ENCODE peak calls at places on chromosome 22, in seven cellular contexts. K, M, S, Y, D, J and F are unnamed samples.

GRCh38 chr22:25628494-25628893 is 64.0 kb downstream of the GRK3 start:
- DNase-seq in J (no peak), M (no peak), D (no peak), S (no peak), K (no peak), Y (no peak), F (no peak)

GRCh38 chr22:38724926-38725571 is 19.3 kb downstream of the GTPBP1 start:
- DNase-seq in J (no peak), D (peak; percentile 50), M (no peak), K (no peak), S (peak; percentile 74), Y (no peak), F (no peak)

GRCh38 chr22:45891471-45891995 is 85.4 kb downstream of the WNT7B start:
- DNase-seq in Y (no peak), S (peak; percentile 45), D (no peak), K (peak; percentile 57), M (peak; percentile 69), J (no peak), F (no peak)

GRCh38 chr22:39525658-39525975 is 5.3 kb downstream of the ATF4 start:
- DNase-seq in S (no peak), D (no peak), Y (no peak), J (no peak), K (no peak), M (peak; percentile 44), F (no peak)

GRCh38 chr22:44108076-44108475 is 72.6 kb upstream of the PARVG start:
- DNase-seq in S (no peak), D (no peak), K (peak; percentile 11), Y (no peak), J (no peak), M (peak; percentile 33), F (no peak)

GRCh38 chr22:33788927-33789326 is 131.3 kb downstream of the LARGE1 start:
- DNase-seq in K (no peak), J (no peak), Y (no peak), D (no peak), M (no peak), S (no peak), F (no peak)

GRCh38 chr22:26887456-26887855 is 230.1 kb downstream of the MIAT start:
- DNase-seq in K (no peak), D (no peak), J (no peak), S (no peak), M (no peak), Y (no peak), F (peak; percentile 68)

GRCh38 chr22:37345863-37346514 is 63.7 kb downstream of the CYTH4 start:
- DNase-seq in D (peak; percentile 0), Y (no peak), J (no peak), M (no peak), K (no peak), S (no peak), F (peak; percentile 55)

GRCh38 chr22:44146088-44146861 is 34.5 kb upstream of the PARVG start:
- DNase-seq in S (peak; percentile 84), D (no peak), Y (no peak), J (no peak), M (peak; percentile 67), K (no peak), F (no peak)

GRCh38 chr22:39917091-39917703 is 16.3 kb downstream of the GRAP2 start:
- DNase-seq in J (no peak), M (no peak), D (no peak), S (no peak), K (no peak), Y (no peak), F (no peak)

GRCh38 chr22:45310331-45311032 is 748 bp downstream of the FAM118A start:
- DNase-seq in J (no peak), Y (no peak), D (no peak), M (peak; percentile 81), S (peak; percentile 64), K (no peak), F (no peak)

GRCh38 chr22:17199131-17199731 is 20.0 kb downstream of the ADA2 start:
- DNase-seq in M (no peak), S (peak; percentile 90), D (no peak), Y (no peak), K (no peak), J (no peak), F (no peak)

GRCh38 chr22:32175751-32176644 is 16.9 kb upstream of the C22orf42 start:
- DNase-seq in S (peak; percentile 85), Y (no peak), D (no peak), M (no peak), K (no peak), J (no peak), F (no peak)

GRCh38 chr22:43811777-43812148 is 342 bp downstream of the EFCAB6 start:
- DNase-seq in J (no peak), K (no peak), Y (no peak), D (peak; percentile 8), S (no peak), M (no peak), F (no peak)

GRCh38 chr22:22999473-22999872 is 70.8 kb upstream of the GNAZ start:
- DNase-seq in S (no peak), J (no peak), K (no peak), M (no peak), D (peak; percentile 6), Y (no peak), F (no peak)

GRCh38 chr22:38036392-38037062 is 20.7 kb upstream of the PICK1 start:
- DNase-seq in D (no peak), J (no peak), K (no peak), M (no peak), S (no peak), Y (no peak), F (no peak)

GRCh38 chr22:46104170-46104880 is 46.0 kb upstream of the PPARA start:
- DNase-seq in D (no peak), M (no peak), S (no peak), K (no peak), Y (no peak), J (no peak), F (no peak)

GRCh38 chr22:27677895-27678458 is 123.6 kb downstream of the MN1 start:
- DNase-seq in M (peak; percentile 68), S (no peak), K (no peak), J (no peak), D (no peak), Y (no peak), F (no peak)

GRCh38 chr22:36010913-36011312 is 17.7 kb downstream of the RBFOX2 start:
- DNase-seq in K (no peak), S (no peak), J (no peak), M (no peak), Y (no peak), D (peak; percentile 27), F (peak; percentile 57)

DNA sequence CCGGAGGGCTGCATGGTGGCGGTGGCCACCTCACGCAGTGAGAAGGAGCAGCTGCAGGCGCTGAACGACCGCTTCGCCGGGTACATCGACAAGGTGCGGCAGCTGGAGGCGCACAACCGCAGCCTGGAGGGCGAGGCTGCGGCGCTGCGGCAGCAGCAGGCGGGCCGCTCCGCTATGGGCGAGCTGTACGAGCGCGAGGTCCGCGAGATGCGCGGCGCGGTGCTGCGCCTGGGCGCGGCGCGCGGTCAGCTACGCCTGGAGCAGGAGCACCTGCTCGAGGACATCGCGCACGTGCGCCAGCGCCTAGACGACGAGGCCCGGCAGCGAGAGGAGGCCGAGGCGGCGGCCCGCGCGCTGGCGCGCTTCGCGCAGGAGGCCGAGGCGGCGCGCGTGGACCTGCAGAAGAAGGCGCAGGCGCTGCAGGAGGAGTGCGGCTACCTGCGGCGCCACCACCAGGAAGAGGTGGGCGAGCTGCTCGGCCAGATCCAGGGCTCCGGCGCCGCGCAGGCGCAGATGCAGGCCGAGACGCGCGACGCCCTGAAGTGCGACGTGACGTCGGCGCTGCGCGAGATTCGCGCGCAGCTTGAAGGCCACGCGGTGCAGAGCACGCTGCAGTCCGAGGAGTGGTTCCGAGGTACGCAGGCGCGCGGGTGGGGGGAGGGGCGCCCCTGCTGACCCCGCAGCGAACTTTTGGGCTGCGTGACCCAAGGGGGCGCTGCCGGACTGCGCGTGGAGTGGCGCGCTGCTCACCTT is 670 bp downstream of the NEFH start:
- DNase-seq in K (peak; percentile 74), M (peak; percentile 56), Y (peak; percentile 26), D (no peak), J (no peak), S (peak; percentile 81), F (no peak)
- H3K4me3 ChIP-seq in K (peak overlapping the region; percentile 23), M (no peak overlapping the region), Y (no peak overlapping the region), D (no peak overlapping the region), J (no peak overlapping the region), S (peak overlapping the region; percentile 81), F (no peak overlapping the region)

GRCh38 chr22:48629631-48630443 is 1197.8 kb downstream of the BRD1 start:
- DNase-seq in S (no peak), J (no peak), D (no peak), K (no peak), Y (no peak), M (no peak), F (no peak)

GRCh38 chr22:48627203-48627602 is 1200.5 kb downstream of the BRD1 start:
- DNase-seq in K (no peak), D (no peak), S (no peak), Y (no peak), J (no peak), M (no peak), F (peak; percentile 77)

GRCh38 chr22:48628891-48629559 is 1198.6 kb downstream of the BRD1 start:
- DNase-seq in S (peak; percentile 86), Y (no peak), K (no peak), D (no peak), M (no peak), J (no peak), F (no peak)

GRCh38 chr22:48630444-48630777 is 1197.3 kb downstream of the BRD1 start:
- DNase-seq in Y (no peak), K (no peak), D (no peak), M (no peak), S (no peak), J (no peak), F (no peak)

DNA sequence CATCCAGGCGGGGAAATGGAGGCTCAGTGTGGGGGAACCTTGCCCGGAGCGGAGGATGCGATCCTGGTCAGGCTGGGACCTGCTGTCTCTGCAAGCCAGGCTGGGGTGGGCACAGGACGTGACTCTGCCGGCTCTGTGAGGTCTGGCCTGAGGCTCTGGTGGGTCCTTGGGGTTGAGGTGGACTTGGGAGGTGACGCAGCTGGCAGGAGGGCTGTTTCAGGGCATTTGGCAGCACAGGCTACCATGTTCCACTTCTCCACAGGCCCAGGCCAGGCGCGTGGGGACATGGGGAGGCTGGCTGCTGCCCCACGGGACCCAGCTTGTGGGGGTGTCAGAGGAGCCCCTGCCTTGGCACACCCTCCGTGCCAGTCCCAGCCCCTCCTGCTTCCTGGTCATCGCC is 1199.7 kb downstream of the BRD1 start:
- DNase-seq in S (no peak), Y (no peak), M (no peak), K (no peak), J (no peak), D (no peak), F (no peak)
- H3K27me3 ChIP-seq in S (no peaks in the 10 kb centered on the region), Y (no peaks in the 10 kb centered on the region), M (no peaks in the 10 kb centered on the region), K (peaks cover 6% of the 10 kb centered on the region), J (no peaks in the 10 kb centered on the region), D (no peaks in the 10 kb centered on the region), F (no peaks in the 10 kb centered on the region)

DNA sequence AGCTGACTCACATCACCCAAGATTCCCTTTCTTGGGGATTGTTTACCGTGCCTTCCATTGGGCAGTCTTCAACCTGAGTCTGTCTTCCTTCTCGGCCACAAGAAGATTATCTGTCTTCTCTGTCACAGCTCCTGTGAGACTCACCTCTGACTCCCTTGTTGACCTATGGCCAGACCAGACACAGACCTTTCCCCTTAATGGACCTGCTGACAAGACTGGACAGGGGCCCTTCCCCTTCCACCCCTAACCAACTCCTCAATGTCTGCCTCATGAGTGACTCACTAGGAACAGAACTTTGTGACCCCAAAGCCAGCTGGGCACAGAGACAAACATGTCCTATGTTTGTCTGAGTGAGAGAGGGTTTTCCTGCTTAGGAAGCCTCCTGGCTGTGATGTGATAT is 405.0 kb downstream of the BRD1 start:
- DNase-seq in M (no peak), S (no peak), Y (no peak), D (no peak), J (no peak), K (no peak), F (peak; percentile 29)
- H3K4me3 ChIP-seq in M (no peak overlapping the region), S (no peak overlapping the region), Y (no peak overlapping the region), D (no peak overlapping the region), J (no peak overlapping the region), K (no peak overlapping the region), F (no peak overlapping the region)

GRCh38 chr22:42277988-42278776 is 7.7 kb upstream of the TCF20 start:
- DNase-seq in M (no peak), S (peak; percentile 71), K (no peak), D (no peak), J (no peak), Y (no peak), F (no peak)
- H3K27me3 ChIP-seq in M (no peaks in the 10 kb centered on the region), S (no peaks in the 10 kb centered on the region), K (peaks cover 11% of the 10 kb centered on the region), D (no peaks in the 10 kb centered on the region), J (no peaks in the 10 kb centered on the region), Y (no peaks in the 10 kb centered on the region), F (no peaks in the 10 kb centered on the region)